ENCODE peak calls at places on chromosomes 1 and 21, in seven cellular contexts. H, N, F, R, D, O and L are unnamed samples.

GRCh38 chr1:83500987-83501591 is 497.8 kb downstream of the TTLL7 start:
- DNase-seq in R (no peak), D (peak; percentile 9), O (no peak), N (no peak), H (no peak), F (no peak), L (no peak)

GRCh38 chr1:248924696-248925532 is 18.9 kb downstream of the PGBD2 start:
- DNase-seq in R (peak; percentile 95), O (peak; percentile 40), D (peak; percentile 58), H (peak; percentile 77), F (peak; percentile 69), N (peak; percentile 69), L (peak; percentile 69)

GRCh38 chr1:213934642-213935041 is 53.1 kb upstream of the PROX1 start:
- DNase-seq in R (no peak), F (no peak), O (no peak), N (no peak), H (peak; percentile 43), D (no peak), L (no peak)

GRCh38 chr1:5770981-5771765 is 221.1 kb downstream of the NPHP4 start:
- DNase-seq in D (peak; percentile 62), O (no peak), N (no peak), R (no peak), F (peak; percentile 6), H (no peak), L (peak; percentile 88)

GRCh38 chr21:41025057-41025390 is 142.9 kb upstream of the BACE2 start:
- DNase-seq in O (no peak), H (no peak), R (no peak), D (no peak), F (no peak), N (no peak), L (no peak)

GRCh38 chr1:82059931-82060330 is 259.2 kb downstream of the ADGRL2 start:
- DNase-seq in F (no peak), R (no peak), O (no peak), D (no peak), H (no peak), N (no peak), L (no peak)

GRCh38 chr1:197356723-197357533 is 88.9 kb downstream of the CRB1 start:
- DNase-seq in D (peak; percentile 66), F (peak; percentile 65), R (peak; percentile 44), O (peak; percentile 42), H (peak; percentile 62), N (peak; percentile 72), L (peak; percentile 66)

GRCh38 chr1:233704125-233704881 is 90.4 kb downstream of the KCNK1 start:
- DNase-seq in H (peak; percentile 78), D (no peak), O (no peak), F (peak; percentile 4), N (no peak), R (no peak), L (no peak)

GRCh38 chr1:8421721-8422120 is 103.8 kb downstream of the SLC45A1 start:
- DNase-seq in F (peak; percentile 55), D (no peak), O (no peak), H (no peak), N (no peak), R (no peak), L (peak; percentile 29)

GRCh38 chr1:168202941-168203654 is 22.7 kb upstream of the SFT2D2 start:
- DNase-seq in R (no peak), H (no peak), D (no peak), O (no peak), F (peak; percentile 89), N (no peak), L (no peak)

GRCh38 chr1:241774017-241774416 is 74.0 kb upstream of the EXO1 start:
- DNase-seq in F (no peak), H (no peak), N (no peak), O (no peak), D (no peak), R (no peak), L (no peak)

DNA sequence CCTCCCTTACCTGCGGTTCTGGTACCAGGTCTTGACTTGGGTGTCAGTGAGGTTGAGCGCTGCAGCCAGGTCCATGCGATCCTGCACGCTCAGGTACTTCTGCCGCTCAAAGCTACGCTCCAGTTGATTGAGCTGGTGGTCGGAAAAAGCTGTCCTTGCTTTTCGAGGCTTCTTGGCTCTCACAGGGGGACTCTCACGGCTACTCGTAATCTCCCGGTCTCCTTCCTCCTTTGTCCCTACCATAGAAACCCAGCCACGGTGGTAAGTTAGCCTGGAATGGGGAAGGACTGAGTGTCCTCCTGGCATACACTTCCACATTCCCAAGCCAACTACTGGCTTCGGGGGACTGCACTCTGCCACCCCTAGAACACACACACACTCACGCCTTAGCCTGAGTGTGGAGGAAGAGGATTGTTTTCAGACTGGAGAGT is 2.6 kb downstream of the BARHL2 start:
- DNase-seq in H (no peak), N (peak; percentile 62), R (no peak), F (no peak), D (no peak), O (no peak), L (peak; percentile 57)
- TF ChIP-seq EZH2 in H (no peak), N (peak; percentile 87), R (no peak), F (no peak), D (no peak), O (no peak), L (peak; percentile 27)

DNA sequence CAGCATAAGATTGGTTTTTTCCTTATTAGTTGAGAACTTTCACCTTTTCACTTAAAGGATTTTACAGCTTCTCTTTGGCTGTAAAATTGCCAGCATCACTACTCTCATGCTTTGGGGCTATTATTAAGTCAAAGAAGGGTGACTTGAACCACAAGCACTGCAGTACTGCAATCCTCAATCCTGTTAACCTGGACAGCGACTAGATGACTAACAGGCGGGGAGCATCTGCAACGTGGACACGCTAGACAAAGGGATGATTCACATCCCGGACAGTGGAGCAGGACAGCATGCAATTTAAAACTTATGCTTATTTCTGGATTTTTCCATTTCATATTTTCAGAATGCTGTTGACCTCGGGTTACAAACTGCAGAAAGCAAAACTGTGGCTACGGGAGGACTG is 8.1 kb downstream of the ARV1 start:
- DNase-seq in H (peak; percentile 77), F (peak; percentile 88), R (no peak), D (no peak), O (no peak), N (no peak), L (no peak)
- TF ChIP-seq EZH2phosphoT487 in H (no peak), F (no peak), R (no peak), D (no peak), O (no peak), N (no peak), L (no peak)

GRCh38 chr21:31750843-31751242 is 18.9 kb upstream of the SCAF4 start:
- DNase-seq in D (no peak), R (no peak), N (no peak), O (peak; percentile 50), F (peak; percentile 61), H (peak; percentile 90), L (no peak)
- TF ChIP-seq EZH2 in D (no peak), R (no peak), N (no peak), O (no peak), F (no peak), H (no peak), L (no peak)

DNA sequence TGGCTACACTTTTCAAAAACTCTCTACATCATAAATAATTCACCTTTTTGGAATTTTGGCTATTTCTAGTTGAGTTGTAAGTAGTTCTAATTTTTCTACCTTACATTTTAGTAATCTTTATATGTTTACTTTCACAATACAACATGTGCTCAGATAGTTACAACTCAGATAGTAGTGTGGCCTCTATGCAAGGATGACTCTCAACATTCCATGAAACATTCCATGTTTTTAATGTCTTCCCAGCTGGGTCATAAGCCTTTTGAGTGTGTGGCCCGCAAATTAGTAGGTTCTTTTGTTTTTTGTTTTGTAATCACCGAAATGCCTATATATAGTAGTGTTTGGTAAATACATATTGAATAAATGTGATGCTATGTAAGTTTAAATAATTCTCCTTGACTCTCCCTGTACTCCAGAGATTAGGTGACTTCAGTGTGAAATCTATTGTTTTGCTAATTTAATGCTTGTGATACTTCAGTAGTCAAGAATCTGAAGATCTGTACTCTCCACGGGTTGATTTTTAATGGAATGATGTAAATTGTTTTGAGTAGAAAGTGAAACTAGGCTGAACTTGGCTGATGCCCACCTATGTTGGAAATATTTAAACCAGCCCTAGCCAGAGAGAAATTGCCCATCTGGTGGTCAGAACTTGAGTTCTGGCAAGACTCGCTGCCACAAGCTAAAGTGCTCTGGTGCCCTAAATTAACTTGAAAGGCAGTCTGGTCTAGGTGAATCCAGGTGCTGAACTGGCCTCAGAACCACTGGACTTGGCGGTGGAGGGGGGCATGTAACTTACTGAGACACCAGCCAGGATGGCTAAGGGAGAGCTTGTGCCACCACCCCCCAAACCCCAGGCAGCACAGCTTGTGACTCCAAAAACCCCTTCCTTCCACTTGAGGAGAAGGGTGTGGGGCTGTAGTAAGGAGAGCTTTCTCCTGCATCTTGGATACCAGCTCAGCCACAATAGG is 165.6 kb downstream of the USP25 start:
- DNase-seq in F (peak; percentile 20), N (no peak), O (no peak), H (no peak), R (no peak), D (no peak), L (no peak)
- TF ChIP-seq EZH2phosphoT487 in F (no peak), N (no peak), O (no peak), H (no peak), R (no peak), D (no peak), L (no peak)

GRCh38 chr1:44418022-44418673 is 13.1 kb downstream of the RNF220 start:
- DNase-seq in N (peak; percentile 57), R (no peak), D (no peak), H (peak; percentile 6), F (no peak), O (no peak), L (peak; percentile 67)
- TF ChIP-seq EZH2 in N (no peak), R (no peak), D (peak; percentile 94), H (no peak), F (peak; percentile 99), O (no peak), L (peak; percentile 95)

DNA sequence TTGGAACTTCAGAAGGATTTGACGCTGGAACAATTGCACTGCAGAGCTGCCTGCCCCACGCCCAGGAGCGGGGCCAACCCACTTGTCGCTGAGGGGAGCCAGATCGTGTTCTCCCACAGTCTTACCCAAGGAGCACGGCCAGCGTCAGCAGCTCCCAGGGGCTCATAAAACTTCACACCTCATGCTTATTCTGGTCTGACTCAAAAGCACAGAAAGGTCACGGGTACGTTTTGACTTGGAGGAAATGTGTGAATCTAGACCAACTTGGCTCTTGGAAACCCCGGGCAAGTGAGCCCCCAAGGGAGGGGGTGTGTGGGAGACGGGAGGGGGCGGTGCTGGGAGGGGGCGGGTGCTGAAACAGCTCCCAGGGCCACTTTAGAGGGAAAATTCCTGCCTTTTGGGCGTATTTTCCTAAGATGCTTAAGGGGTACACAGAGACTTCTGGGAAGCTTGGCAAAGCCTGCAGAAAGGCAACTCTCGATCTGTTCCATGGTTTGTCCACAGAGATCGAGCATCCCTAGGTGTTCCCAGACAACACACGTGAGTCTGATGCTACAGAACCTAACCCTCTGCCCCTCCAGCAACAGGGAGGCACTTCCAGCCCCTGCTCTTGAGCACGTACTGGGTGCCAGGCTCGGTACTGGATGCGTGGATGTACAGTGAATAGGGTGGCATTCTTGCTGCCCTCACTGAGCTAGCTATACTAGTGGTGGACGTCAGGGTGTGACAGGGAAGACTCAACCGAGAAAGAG is 98.9 kb downstream of the DHRS3 start:
- DNase-seq in F (peak; percentile 84), R (no peak), O (no peak), N (no peak), D (peak; percentile 61), H (peak; percentile 47), L (peak; percentile 51)
- TF ChIP-seq EZH2phosphoT487 in F (no peak), R (no peak), O (no peak), N (no peak), D (no peak), H (no peak), L (no peak)